ENCODE peak calls at places on chromosomes 4 and X, in four cellular contexts. One of them, this sample, is unnamed.

GRCh38 chr4:67749286-67749685 is 4.9 kb downstream of the GNRHR start:
- DNase-seq in Daoy: no peak
- DNase-seq in heart right ventricle: no peak
- DNase-seq in NCI-H1930: no peak
- DNase-seq in this sample: no peak

GRCh38 chrX:114532093-114532805 is 51.6 kb upstream of the HTR2C start:
- DNase-seq in heart right ventricle: no peak
- DNase-seq in NCI-H1930: no peak
- DNase-seq in Daoy: peak
- DNase-seq in this sample: no peak

GRCh38 chrX:69015564-69016218 is 149.6 kb downstream of the PJA1 start:
- DNase-seq in Daoy: no peak
- DNase-seq in NCI-H1930: no peak
- DNase-seq in heart right ventricle: no peak
- DNase-seq in this sample: no peak

GRCh38 chr4:73847507-73848182 is 5.5 kb upstream of the PF4V1 start:
- DNase-seq in Daoy: no peak
- DNase-seq in heart right ventricle: no peak
- DNase-seq in NCI-H1930: no peak
- DNase-seq in this sample: no peak

GRCh38 chr4:1195109-1195671 is 22.8 kb upstream of the SPON2 start:
- DNase-seq in heart right ventricle: no peak
- DNase-seq in Daoy: peak
- DNase-seq in NCI-H1930: no peak
- DNase-seq in this sample: no peak

GRCh38 chr4:81214144-81214517 is 891 bp downstream of the PRKG2 start:
- DNase-seq in heart right ventricle: no peak
- DNase-seq in Daoy: no peak
- DNase-seq in NCI-H1930: no peak
- DNase-seq in this sample: no peak

GRCh38 chrX:29478336-29479069 is 736.9 kb upstream of the MAGEB2 start:
- DNase-seq in Daoy: peak
- DNase-seq in heart right ventricle: peak
- DNase-seq in NCI-H1930: peak
- DNase-seq in this sample: no peak

GRCh38 chr4:127782025-127782274 is 172 bp upstream of the HSPA4L start:
- DNase-seq in NCI-H1930: peak
- DNase-seq in heart right ventricle: peak
- DNase-seq in Daoy: peak
- DNase-seq in this sample: peak

GRCh38 chr4:143489116-143489515 is 24.4 kb upstream of the SMARCA5 start:
- DNase-seq in heart right ventricle: no peak
- DNase-seq in NCI-H1930: no peak
- DNase-seq in Daoy: peak
- DNase-seq in this sample: no peak

GRCh38 chr4:8407756-8408155 is 32.8 kb downstream of the ACOX3 start:
- DNase-seq in heart right ventricle: no peak
- DNase-seq in Daoy: no peak
- DNase-seq in NCI-H1930: no peak
- DNase-seq in this sample: no peak

GRCh38 chrX:118726887-118727685 is at the start of gene IL13RA1:
- DNase-seq in NCI-H1930: peak
- DNase-seq in heart right ventricle: peak
- DNase-seq in Daoy: peak
- DNase-seq in this sample: no peak

GRCh38 chr4:78764498-78764961 is 11.6 kb upstream of the BMP2K start:
- DNase-seq in NCI-H1930: no peak
- DNase-seq in heart right ventricle: no peak
- DNase-seq in Daoy: peak
- DNase-seq in this sample: no peak

GRCh38 chr4:136864580-136865185 is 667.6 kb downstream of the PCDH18 start:
- DNase-seq in Daoy: peak
- DNase-seq in heart right ventricle: peak
- DNase-seq in NCI-H1930: peak
- DNase-seq in this sample: peak

GRCh38 chr4:478373-478772 is 20.6 kb downstream of the ZNF721 start:
- DNase-seq in Daoy: peak
- DNase-seq in NCI-H1930: no peak
- DNase-seq in heart right ventricle: no peak
- DNase-seq in this sample: no peak

GRCh38 chr4:123587983-123588494 is 191.4 kb downstream of the SPRY1 start:
- DNase-seq in Daoy: peak
- DNase-seq in heart right ventricle: peak
- DNase-seq in NCI-H1930: no peak
- DNase-seq in this sample: no peak

GRCh38 chr4:2934077-2934812 is 29.0 kb downstream of the NOP14 start:
- DNase-seq in Daoy: peak
- DNase-seq in NCI-H1930: no peak
- DNase-seq in heart right ventricle: peak
- DNase-seq in this sample: peak

GRCh38 chr4:77921701-77922100 is 59.1 kb downstream of the MRPL1 start:
- DNase-seq in NCI-H1930: no peak
- DNase-seq in Daoy: peak
- DNase-seq in heart right ventricle: no peak
- DNase-seq in this sample: no peak